ENCODE peak calls at places on chromosomes 2 and 18, in eight cellular contexts. Q is AG04450; P is colonic mucosa; A is A673; V is CD8-positive, alpha-beta T cell; Y is A549; O is GM12878; F is suprapubic skin. S is an unnamed sample.

GRCh38 chr18:31679806-31680793 is 4.3 kb downstream of the B4GALT6 start:
- DNase-seq in F (no peak), Q (no peak), V (no peak), P (peak), A (no peak), Y (no peak), O (no peak), S (no peak)

GRCh38 chr2:69997296-69998184 is 36.1 kb upstream of the ASPRV1 start:
- DNase-seq in V (no peak), P (no peak), A (no peak), O (no peak), Q (no peak), F (peak), Y (peak), S (peak)

GRCh38 chr18:39840406-39840805 is 2114.6 kb upstream of the PIK3C3 start:
- DNase-seq in A (no peak), F (no peak), O (no peak), V (no peak), Q (no peak), Y (no peak), P (no peak), S (no peak)

GRCh38 chr2:189522435-189523151 is 58.0 kb downstream of the SLC40A1 start:
- DNase-seq in V (no peak), A (no peak), O (no peak), Y (no peak), Q (no peak), F (no peak), P (peak), S (no peak)

GRCh38 chr2:11750917-11751316 is 4.5 kb downstream of the LPIN1 start:
- DNase-seq in O (no peak), F (no peak), A (no peak), Y (no peak), Q (no peak), P (no peak), V (peak), S (no peak)

GRCh38 chr2:157840568-157841156 is 35.5 kb downstream of the ACVR1 start:
- DNase-seq in O (no peak), P (no peak), Y (no peak), A (no peak), V (no peak), F (no peak), Q (no peak), S (no peak)

GRCh38 chr2:241860184-241861078 is 1.7 kb upstream of the PDCD1 start:
- DNase-seq in P (no peak), V (peak), F (peak), O (no peak), A (no peak), Y (no peak), Q (no peak), S (no peak)

GRCh38 chr2:121489944-121490585 is 40.6 kb upstream of the RNU4ATAC start:
- DNase-seq in Y (no peak), P (no peak), Q (no peak), V (no peak), A (no peak), O (no peak), F (no peak), S (no peak)

GRCh38 chr2:237041231-237041630 is 44.5 kb upstream of the COPS8 start:
- DNase-seq in Y (no peak), V (no peak), Q (no peak), O (no peak), P (no peak), F (no peak), A (no peak), S (no peak)

GRCh38 chr18:48790226-48790863 is 160.4 kb downstream of the SMAD7 start:
- DNase-seq in A (no peak), Y (no peak), V (no peak), P (no peak), F (peak), Q (no peak), O (no peak), S (peak)

GRCh38 chr2:23351388-23352141 is 33.4 kb upstream of the KLHL29 start:
- DNase-seq in Q (peak), O (no peak), Y (peak), P (peak), V (peak), A (peak), F (peak), S (no peak)

GRCh38 chr2:69163109-69163508 is 150.1 kb downstream of the ANTXR1 start:
- DNase-seq in Y (peak), Q (peak), O (peak), V (no peak), A (peak), F (no peak), P (no peak), S (no peak)

GRCh38 chr2:240449764-240450531 is 14.5 kb downstream of the GPC1 start:
- DNase-seq in Q (no peak), A (peak), P (no peak), F (no peak), V (no peak), O (no peak), Y (no peak), S (no peak)

GRCh38 chr2:119480718-119481142 is 43.6 kb downstream of the SCTR start:
- DNase-seq in F (no peak), Y (no peak), A (no peak), P (peak), V (no peak), Q (no peak), O (no peak), S (no peak)

GRCh38 chr2:84317135-84317534 is 141.9 kb downstream of the SUCLG1 start:
- DNase-seq in V (no peak), A (no peak), Q (no peak), F (no peak), O (no peak), P (no peak), Y (no peak), S (no peak)

GRCh38 chr18:74446178-74446577 is 10.9 kb downstream of the DIPK1C start:
- DNase-seq in F (no peak), O (no peak), A (no peak), V (no peak), Y (no peak), P (no peak), Q (no peak), S (no peak)

GRCh38 chr2:184598313-184599053 is at the start of gene ZNF804A:
- DNase-seq in F (peak), V (peak), Q (no peak), Y (peak), O (peak), P (peak), A (peak), S (no peak)

GRCh38 chr2:8090748-8091700 is 590.8 kb upstream of the ID2 start:
- DNase-seq in O (peak), V (no peak), Q (peak), Y (peak), A (peak), F (peak), P (no peak), S (peak)

GRCh38 chr18:31750259-31750658 is 10.4 kb downstream of the SLC25A52 start:
- DNase-seq in O (no peak), A (no peak), P (no peak), V (no peak), Y (no peak), Q (no peak), F (no peak), S (no peak)

GRCh38 chr2:96540136-96540535 is 3.6 kb downstream of the ARID5A start:
- DNase-seq in F (no peak), V (no peak), Q (no peak), Y (no peak), O (no peak), A (no peak), P (no peak), S (no peak)

GRCh38 chr18:3722662-3723433 is 272.9 kb downstream of the TGIF1 start:
- DNase-seq in O (no peak), Q (peak), V (no peak), A (no peak), F (no peak), Y (no peak), P (no peak), S (no peak)

GRCh38 chr2:163646659-163647058 is 89.1 kb downstream of the FIGN start:
- DNase-seq in O (no peak), A (no peak), P (no peak), Q (no peak), Y (no peak), V (no peak), F (no peak), S (no peak)

GRCh38 chr18:58887613-58887963 is 22.9 kb downstream of the ZNF532 start:
- DNase-seq in P (peak), O (peak), Y (no peak), F (peak), A (peak), V (no peak), Q (no peak), S (no peak)

GRCh38 chr2:168992591-168993349 is 38.4 kb downstream of the ABCB11 start:
- DNase-seq in Y (no peak), V (no peak), P (no peak), O (no peak), A (no peak), Q (no peak), F (no peak), S (no peak)

GRCh38 chr2:96156926-96157648 is 11.8 kb upstream of the DUSP2 start:
- DNase-seq in O (peak), Q (no peak), Y (no peak), P (no peak), V (no peak), F (peak), A (peak), S (peak)

GRCh38 chr2:191642541-191642940 is 35.4 kb upstream of the NABP1 start:
- DNase-seq in F (no peak), O (no peak), V (no peak), Y (no peak), P (no peak), Q (no peak), A (no peak), S (no peak)

DNA sequence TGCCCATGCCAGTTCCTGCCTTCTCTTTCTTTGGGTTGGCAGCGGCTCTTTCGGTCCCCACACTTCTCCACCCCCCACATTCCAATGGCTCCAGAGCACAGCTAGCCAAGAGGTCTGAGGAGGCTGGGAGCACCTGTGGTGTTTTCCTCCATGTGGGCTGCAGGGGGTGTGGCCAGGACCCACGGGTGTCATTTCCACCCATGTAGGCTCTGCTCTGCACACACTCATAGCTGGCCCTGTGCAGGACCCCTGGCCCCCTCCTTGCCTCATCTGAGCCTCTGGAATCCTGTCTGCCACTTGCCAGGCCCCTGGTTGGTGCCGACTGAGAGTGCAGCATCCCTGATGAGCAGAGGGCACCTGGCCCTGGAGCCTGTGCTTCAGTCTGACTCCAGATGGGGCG is 46.3 kb downstream of the DYSF start:
- DNase-seq in Q (no peak), P (no peak), Y (no peak), A (no peak), O (no peak), V (no peak), F (no peak), S (no peak)
- H3K27ac ChIP-seq in Q (no peak), P (no peak), Y (peak), A (no peak), O (no peak), V (no peak), F (no peak), S (peak)

DNA sequence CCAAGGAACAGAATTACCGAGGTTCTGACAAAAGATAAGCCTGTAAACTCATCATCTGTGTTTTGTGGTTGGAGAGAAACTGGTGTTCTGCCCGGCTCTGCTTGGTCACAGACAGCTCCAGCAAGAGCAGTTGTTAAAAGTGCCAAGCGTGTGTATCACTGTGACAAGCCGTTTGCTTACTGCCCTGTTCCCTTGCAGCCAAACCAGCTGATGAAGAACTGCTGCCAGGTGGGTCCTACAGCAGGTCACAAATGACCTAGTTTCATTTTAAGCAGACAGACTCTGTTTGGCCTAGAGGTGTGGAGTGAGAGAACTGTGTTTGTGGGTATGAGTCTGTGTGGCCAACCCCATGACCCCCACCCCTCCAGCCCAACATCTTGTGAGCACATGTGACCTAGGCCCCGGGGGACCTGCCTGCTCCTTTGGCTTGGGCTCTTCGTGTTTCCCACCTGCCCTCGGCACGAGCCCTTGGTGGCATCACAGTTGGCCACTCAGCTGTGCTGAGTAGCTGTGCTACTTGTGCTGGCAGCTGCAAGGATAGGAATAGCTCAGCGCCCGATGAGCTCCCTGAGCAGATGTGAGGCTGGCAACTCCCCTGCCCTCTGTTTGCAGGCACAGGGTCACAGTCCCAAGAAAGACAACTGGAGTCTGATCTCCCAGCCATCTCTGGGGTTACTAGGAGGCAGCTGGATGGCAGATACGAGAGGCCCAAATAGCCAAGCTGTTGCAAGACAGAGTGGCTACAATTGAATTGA is 9.7 kb downstream of the OXER1 start:
- DNase-seq in Y (no peak), P (no peak), V (no peak), O (peak), A (no peak), Q (no peak), F (no peak), S (no peak)
- TF ChIP-seq CTCF in Y (no peak), P (no peak), V (no peak), O (no peak), A (no peak), Q (no peak), F (no peak), S (no peak)

GRCh38 chr2:10080536-10081304 is 509 bp upstream of the CYS1 start:
- DNase-seq in Y (no peak), A (no peak), F (no peak), O (no peak), V (peak), P (no peak), Q (no peak), S (no peak)
- H3K4me3 ChIP-seq in Y (peak), A (peak), F (peak), O (peak), V (peak), P (peak), Q (no peak), S (peak)

DNA sequence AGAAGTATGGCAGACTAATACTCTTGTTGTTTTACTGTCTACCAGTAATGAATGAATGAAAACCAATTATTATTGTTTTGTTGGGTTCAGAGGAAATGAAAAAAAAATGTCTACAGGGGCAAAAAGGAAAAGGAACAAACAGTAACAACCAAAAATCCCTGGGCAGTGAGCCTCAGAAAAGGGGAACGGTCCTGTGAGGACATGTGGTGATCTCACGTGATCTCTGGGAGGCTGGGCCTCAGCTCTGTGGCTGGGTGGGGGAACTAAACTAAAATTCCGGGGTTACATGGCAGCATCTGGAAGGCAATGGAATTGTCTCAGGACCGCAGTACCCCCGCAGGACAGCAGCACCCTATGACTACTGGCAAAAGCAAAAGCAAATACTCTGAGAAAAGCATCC is 80.1 kb downstream of the AFF3 start:
- DNase-seq in F (no peak), Q (no peak), Y (no peak), P (no peak), V (no peak), O (no peak), A (no peak), S (no peak)
- H3K27ac ChIP-seq in F (no peak), Q (no peak), Y (no peak), P (no peak), V (no peak), O (no peak), A (no peak), S (no peak)

GRCh38 chr18:35746826-35747339 is 165.3 kb downstream of the GALNT1 start:
- DNase-seq in Q (no peak), O (no peak), A (no peak), V (no peak), P (no peak), Y (no peak), F (no peak), S (no peak)
- TF ChIP-seq CTCF in Q (no peak), O (no peak), A (no peak), V (no peak), P (no peak), Y (no peak), F (no peak), S (no peak)

GRCh38 chr2:172965433-172965832 is 110.2 kb upstream of the MAP3K20 start:
- DNase-seq in Y (no peak), A (no peak), V (no peak), Q (no peak), O (no peak), P (no peak), F (no peak), S (no peak)

GRCh38 chr2:172969609-172970008 is 106.0 kb upstream of the MAP3K20 start:
- DNase-seq in Q (no peak), Y (no peak), F (no peak), O (no peak), V (no peak), P (no peak), A (no peak), S (no peak)

GRCh38 chr2:172968061-172968469 is 107.6 kb upstream of the MAP3K20 start:
- DNase-seq in Q (peak), O (no peak), F (no peak), Y (no peak), V (no peak), A (no peak), P (no peak), S (no peak)

GRCh38 chr2:172969171-172969570 is 106.5 kb upstream of the MAP3K20 start:
- DNase-seq in Q (no peak), Y (no peak), A (no peak), O (no peak), P (no peak), V (no peak), F (no peak), S (no peak)

GRCh38 chr2:172967036-172967982 is 108.3 kb upstream of the MAP3K20 start:
- DNase-seq in V (no peak), O (no peak), F (no peak), Q (no peak), Y (no peak), P (no peak), A (no peak), S (no peak)
- H3K4me3 ChIP-seq in V (no peak), O (no peak), F (no peak), Q (no peak), Y (no peak), P (no peak), A (no peak), S (no peak)

GRCh38 chr2:196331816-196332215 is 160.4 kb upstream of the STK17B start:
- DNase-seq in Y (no peak), P (no peak), A (peak), F (no peak), V (no peak), Q (no peak), O (no peak), S (no peak)

GRCh38 chr2:196328088-196328680 is 156.8 kb upstream of the STK17B start:
- DNase-seq in A (no peak), V (no peak), P (no peak), F (no peak), Q (no peak), Y (no peak), O (no peak), S (no peak)

GRCh38 chr2:196331143-196331542 is 159.8 kb upstream of the STK17B start:
- DNase-seq in Q (peak), A (peak), O (no peak), Y (no peak), F (no peak), P (peak), V (no peak), S (no peak)

GRCh38 chr2:196329959-196330358 is 158.6 kb upstream of the STK17B start:
- DNase-seq in F (no peak), O (no peak), A (no peak), V (no peak), P (no peak), Y (no peak), Q (no peak), S (no peak)

GRCh38 chr2:196330645-196331044 is 159.3 kb upstream of the STK17B start:
- DNase-seq in Y (no peak), Q (no peak), F (no peak), P (no peak), O (no peak), V (no peak), A (peak), S (no peak)
- H3K27ac ChIP-seq in Y (peak), Q (no peak), F (no peak), P (no peak), O (no peak), V (no peak), A (no peak), S (no peak)